ENCODE peak calls at places on chromosome 13, in four cellular contexts. C is psoas muscle, K is A549, I is MG63. H is an unnamed sample.
A peak's percentile ranks its signal among the peaks of the same experiment; 100 is the strongest.

GRCh38 chr13:83220241-83220640 is 662.0 kb downstream of the SLITRK1 start:
- DNase-seq in I (no peak), C (no peak), K (no peak), H (peak; percentile 19)

GRCh38 chr13:74026753-74027152 is 107.5 kb downstream of the KLF12 start:
- DNase-seq in C (no peak), I (no peak), K (no peak), H (no peak)

GRCh38 chr13:49329831-49330545 is 82.3 kb downstream of the CDADC1 start:
- DNase-seq in I (no peak), K (no peak), C (no peak), H (no peak)

GRCh38 chr13:32385369-32385768 is 42.6 kb downstream of the N4BP2L1 start:
- DNase-seq in C (no peak), I (no peak), K (no peak), H (no peak)

GRCh38 chr13:99198630-99199029 is 2.0 kb upstream of the UBAC2 start:
- DNase-seq in C (no peak), K (no peak), I (no peak), H (no peak)

GRCh38 chr13:98987275-98987674 is 9.4 kb upstream of the DOCK9 start:
- DNase-seq in I (no peak), C (no peak), K (no peak), H (no peak)

GRCh38 chr13:79724348-79725103 is 243.6 kb downstream of the NDFIP2 start:
- DNase-seq in I (no peak), C (no peak), K (peak; percentile 23), H (peak; percentile 36)

GRCh38 chr13:67145950-67146349 is 84.2 kb downstream of the PCDH9 start:
- DNase-seq in K (no peak), C (no peak), I (no peak), H (no peak)

DNA sequence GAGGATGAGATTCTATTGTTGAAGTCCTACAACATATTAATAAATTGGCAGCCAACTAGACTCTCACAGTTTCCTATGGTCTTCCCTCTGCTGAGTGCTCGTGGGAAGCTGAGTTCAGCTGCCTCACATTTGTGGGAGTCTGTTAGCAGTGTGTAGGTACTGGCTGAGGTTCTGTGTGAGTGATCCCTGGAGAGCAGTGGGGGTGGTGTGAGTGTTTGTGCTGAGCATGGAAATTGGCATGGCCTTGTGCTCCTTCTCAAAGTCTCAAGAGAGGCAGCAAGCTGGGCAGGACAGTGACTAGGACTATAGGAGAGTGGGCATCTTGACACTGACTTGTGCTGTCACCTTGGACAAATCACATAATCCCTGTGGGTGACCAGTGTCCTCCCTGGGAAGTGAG is 298.3 kb downstream of the MTUS2 start:
- DNase-seq in K (no peak), I (no peak), C (no peak), H (no peak)
- H3K9me3 ChIP-seq in K (no peaks in the 10 kb centered on the region), I (no peaks in the 10 kb centered on the region), C (no peaks in the 10 kb centered on the region), H (no peaks in the 10 kb centered on the region)

GRCh38 chr13:22937241-22937640 is 243.5 kb upstream of the SGCG start:
- DNase-seq in C (no peak), I (no peak), K (no peak), H (no peak)
- H3K9me3 ChIP-seq in C (no peaks in the 10 kb centered on the region), I (no peaks in the 10 kb centered on the region), K (no peaks in the 10 kb centered on the region), H (no peaks in the 10 kb centered on the region)

DNA sequence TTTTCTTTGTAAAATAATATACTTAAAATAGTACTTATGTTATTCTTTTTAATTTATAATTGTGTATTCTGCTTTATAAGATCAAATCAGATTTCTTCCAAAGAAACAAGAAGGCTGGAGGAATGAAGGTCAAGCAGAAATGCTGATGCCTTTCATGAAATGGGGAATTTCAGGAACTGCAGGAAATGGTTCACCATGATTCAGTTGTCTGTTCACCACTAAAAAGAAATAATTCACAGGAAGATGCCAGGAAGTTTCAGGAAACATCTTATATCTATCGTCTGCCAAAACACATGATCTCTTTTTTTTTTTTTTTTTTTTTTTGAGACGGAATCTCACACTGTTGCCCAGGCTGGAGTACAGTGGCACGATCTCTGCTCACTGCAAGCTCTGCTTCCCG is 15.7 kb upstream of the SCEL start:
- DNase-seq in C (no peak), K (no peak), I (no peak), H (no peak)
- H3K9me3 ChIP-seq in C (no peaks in the 10 kb centered on the region), K (no peaks in the 10 kb centered on the region), I (no peaks in the 10 kb centered on the region), H (no peaks in the 10 kb centered on the region)

DNA sequence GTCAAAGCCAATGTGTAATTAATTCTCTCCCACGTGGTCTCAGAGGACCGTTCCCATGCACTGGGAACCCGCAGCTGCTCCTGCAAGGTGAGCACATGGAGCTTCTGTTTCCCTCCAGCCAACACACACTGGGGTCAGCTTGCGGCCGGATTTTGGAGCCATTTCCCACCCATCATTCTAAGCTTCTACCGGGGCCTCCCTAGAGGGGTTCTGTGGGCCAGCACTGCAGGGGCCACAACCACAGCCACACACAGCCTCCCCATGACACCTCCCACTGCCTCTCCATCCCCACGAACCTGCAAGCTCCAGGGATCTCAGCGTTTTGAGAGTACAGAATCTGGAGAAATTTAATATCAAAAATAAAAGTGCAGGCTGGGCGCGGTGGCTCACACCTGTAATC is 120.7 kb upstream of the SOX1 start:
- DNase-seq in K (no peak), C (no peak), I (no peak), H (no peak)
- H3K9me3 ChIP-seq in K (no peaks in the 10 kb centered on the region), C (no peaks in the 10 kb centered on the region), I (no peaks in the 10 kb centered on the region), H (peaks cover 15% of the 10 kb centered on the region)

GRCh38 chr13:103403814-103404213 is 337.6 kb upstream of the SLC10A2 start:
- DNase-seq in K (no peak), I (no peak), C (no peak), H (no peak)
- H3K9me3 ChIP-seq in K (no peaks in the 10 kb centered on the region), I (no peaks in the 10 kb centered on the region), C (no peaks in the 10 kb centered on the region), H (no peaks in the 10 kb centered on the region)

DNA sequence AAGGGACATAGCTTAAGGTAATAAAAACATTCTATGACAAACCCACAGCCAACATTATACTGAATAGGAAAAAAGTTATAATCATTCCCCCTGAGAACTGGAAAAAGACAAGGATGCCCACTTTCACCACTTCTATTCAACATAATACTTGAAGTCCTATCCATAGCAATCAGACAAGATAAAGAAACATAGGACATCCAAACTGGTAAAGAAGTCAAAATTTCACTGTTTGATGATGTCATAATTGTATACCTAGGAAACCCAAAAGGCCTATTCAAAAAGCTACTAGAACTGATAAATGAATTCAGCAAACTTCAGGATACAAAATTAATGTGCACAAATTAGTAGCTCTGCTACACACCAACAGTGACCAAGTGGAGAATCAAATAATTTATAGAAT is 1590.0 kb upstream of the PCDH20 start:
- DNase-seq in I (no peak), C (no peak), K (no peak), H (no peak)
- H3K9me3 ChIP-seq in I (peaks cover 2% of the 10 kb centered on the region), C (no peaks in the 10 kb centered on the region), K (no peaks in the 10 kb centered on the region), H (peaks cover 48% of the 10 kb centered on the region)

GRCh38 chr13:22108283-22108897 is 437.5 kb downstream of the FGF9 start:
- DNase-seq in K (no peak), C (no peak), I (no peak), H (no peak)
- H3K9me3 ChIP-seq in K (no peaks in the 10 kb centered on the region), C (no peaks in the 10 kb centered on the region), I (no peaks in the 10 kb centered on the region), H (no peaks in the 10 kb centered on the region)

GRCh38 chr13:111323950-111324651 is 3.7 kb downstream of the TEX29 start:
- DNase-seq in C (no peak), K (no peak), I (no peak), H (no peak)

GRCh38 chr13:111322001-111322915 is 1.8 kb downstream of the TEX29 start:
- DNase-seq in K (no peak), I (no peak), C (no peak), H (no peak)

GRCh38 chr13:111324736-111325135 is 4.3 kb downstream of the TEX29 start:
- DNase-seq in K (no peak), C (no peak), I (no peak), H (no peak)

GRCh38 chr13:111322916-111323331 is 2.5 kb downstream of the TEX29 start:
- DNase-seq in K (no peak), I (no peak), C (no peak), H (no peak)

DNA sequence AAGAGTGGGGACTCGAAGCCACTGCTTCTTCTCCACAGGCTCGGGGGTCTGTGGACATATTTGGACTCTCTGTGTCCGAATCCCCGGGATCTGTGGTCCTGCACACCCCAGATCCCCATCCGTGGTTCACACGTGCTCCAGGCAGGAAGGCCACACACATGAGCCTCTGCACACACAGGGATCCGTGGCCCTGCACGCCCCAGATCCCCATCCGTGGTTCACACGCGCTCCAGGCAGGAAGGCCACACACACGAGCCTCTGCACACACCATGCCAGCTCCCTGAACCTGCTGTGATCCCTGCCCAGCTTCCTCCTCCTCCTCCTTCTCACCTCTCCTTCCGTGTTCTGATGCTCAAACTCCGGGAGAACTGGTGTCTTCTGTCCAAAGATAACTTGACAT is 3.1 kb downstream of the TEX29 start:
- DNase-seq in K (no peak), C (no peak), I (no peak), H (no peak)
- H3K9me3 ChIP-seq in K (no peaks in the 10 kb centered on the region), C (no peaks in the 10 kb centered on the region), I (no peaks in the 10 kb centered on the region), H (no peaks in the 10 kb centered on the region)